ENCODE peak calls at places on chromosome 20, in six cellular contexts. T, Z, A, Q, P and S are unnamed samples. For H3K9me3, the result is how much of the 10 kb centered on the place peaks cover.

GRCh38 chr20:43843096-43843964 is 71.3 kb upstream of the TOX2 start:
- DNase-seq in T (no peak), A (no peak), Z (no peak), P (no peak), Q (no peak), S (no peak)

GRCh38 chr20:64063389-64064144 is 569 bp downstream of the TCEA2 start:
- DNase-seq in T (no peak), P (no peak), Q (no peak), Z (no peak), A (no peak), S (no peak)

GRCh38 chr20:407953-408842 is at the start of gene RBCK1:
- DNase-seq in Z (peak), A (peak), T (peak), P (peak), Q (peak), S (peak)

GRCh38 chr20:50287512-50287911 is 96.9 kb downstream of the CEBPB start:
- DNase-seq in A (no peak), P (peak), T (no peak), Z (no peak), Q (no peak), S (no peak)

GRCh38 chr20:49391404-49392245 is 90.8 kb downstream of the KCNB1 start:
- DNase-seq in P (no peak), Q (no peak), A (no peak), Z (no peak), T (no peak), S (no peak)

GRCh38 chr20:37535443-37536132 is 7.9 kb upstream of the BLCAP start:
- DNase-seq in P (no peak), Z (no peak), Q (no peak), A (no peak), T (no peak), S (no peak)

GRCh38 chr20:15045246-15045645 is 707.8 kb upstream of the FLRT3 start:
- DNase-seq in Q (no peak), P (no peak), A (no peak), Z (peak), T (no peak), S (no peak)

GRCh38 chr20:53622247-53623114 is 28.8 kb upstream of the ZNF217 start:
- DNase-seq in Z (no peak), Q (peak), T (no peak), A (no peak), P (no peak), S (no peak)

GRCh38 chr20:18165553-18165952 is 27.9 kb downstream of the KAT14 start:
- DNase-seq in P (no peak), Q (no peak), A (no peak), T (no peak), Z (no peak), S (no peak)

GRCh38 chr20:16007978-16008377 is 565.3 kb downstream of the KIF16B start:
- DNase-seq in Z (no peak), Q (no peak), A (no peak), P (no peak), T (no peak), S (no peak)

GRCh38 chr20:59650418-59650817 is 46.1 kb downstream of the PHACTR3 start:
- DNase-seq in P (no peak), Z (no peak), T (no peak), A (no peak), Q (no peak), S (no peak)

GRCh38 chr20:58818585-58819285 is 32.0 kb downstream of the GNAS-AS1 start:
- DNase-seq in T (no peak), A (no peak), Q (no peak), Z (no peak), P (no peak), S (peak)

DNA sequence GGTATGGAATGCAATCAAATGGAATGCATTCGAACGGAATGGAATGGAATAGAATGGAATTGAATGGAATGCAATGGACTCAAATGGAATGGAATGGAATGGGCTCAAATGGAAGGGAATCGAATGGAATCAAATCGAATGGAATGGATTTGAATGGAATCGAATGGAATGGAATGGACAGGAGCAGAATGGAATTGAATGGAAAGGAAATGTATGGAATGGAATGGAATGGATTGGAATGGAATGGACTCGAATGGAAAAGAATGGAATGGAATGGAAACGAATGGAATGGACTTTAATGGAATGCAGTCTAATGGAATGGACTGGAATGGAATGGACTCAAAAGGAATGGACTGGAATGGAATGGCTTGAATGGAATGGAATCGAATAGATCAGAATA is 18.3 kb upstream of the DEFB115 start:
- DNase-seq in A (no peak), Z (no peak), T (no peak), Q (no peak), P (no peak), S (no peak)
- H3K9me3 ChIP-seq in A (half or more), Z (under half), T (under half), Q (half or more), P (half or more), S (under half)

GRCh38 chr20:9889270-9889981 is 50.5 kb upstream of the PAK5 start:
- DNase-seq in Q (no peak), P (no peak), T (no peak), A (no peak), Z (no peak), S (no peak)

GRCh38 chr20:9884666-9885065 is 45.8 kb upstream of the PAK5 start:
- DNase-seq in Q (no peak), A (no peak), P (no peak), Z (no peak), T (no peak), S (peak)

GRCh38 chr20:9878096-9878495 is 39.2 kb upstream of the PAK5 start:
- DNase-seq in T (no peak), Z (no peak), Q (no peak), P (no peak), A (no peak), S (no peak)

GRCh38 chr20:9886227-9886626 is 47.4 kb upstream of the PAK5 start:
- DNase-seq in P (no peak), Q (no peak), T (no peak), A (no peak), Z (no peak), S (no peak)

GRCh38 chr20:9884061-9884460 is 45.2 kb upstream of the PAK5 start:
- DNase-seq in Q (no peak), P (no peak), Z (no peak), T (no peak), A (no peak), S (no peak)
- TF ChIP-seq CTCF in Q (peak), P (no peak), Z (no peak), T (no peak), A (peak), S (no peak)

GRCh38 chr20:41306061-41306727 is 11.3 kb downstream of the ZHX3 start:
- DNase-seq in T (no peak), Z (no peak), A (no peak), Q (peak), P (no peak), S (no peak)

GRCh38 chr20:41309817-41310216 is 7.7 kb downstream of the ZHX3 start:
- DNase-seq in A (no peak), T (no peak), Q (no peak), P (no peak), Z (no peak), S (peak)

GRCh38 chr20:41307021-41307420 is 10.5 kb downstream of the ZHX3 start:
- DNase-seq in T (no peak), A (no peak), Q (no peak), Z (no peak), P (no peak), S (no peak)

GRCh38 chr20:41308290-41308691 is 9.2 kb downstream of the ZHX3 start:
- DNase-seq in P (no peak), T (no peak), Q (no peak), Z (no peak), A (no peak), S (peak)

DNA sequence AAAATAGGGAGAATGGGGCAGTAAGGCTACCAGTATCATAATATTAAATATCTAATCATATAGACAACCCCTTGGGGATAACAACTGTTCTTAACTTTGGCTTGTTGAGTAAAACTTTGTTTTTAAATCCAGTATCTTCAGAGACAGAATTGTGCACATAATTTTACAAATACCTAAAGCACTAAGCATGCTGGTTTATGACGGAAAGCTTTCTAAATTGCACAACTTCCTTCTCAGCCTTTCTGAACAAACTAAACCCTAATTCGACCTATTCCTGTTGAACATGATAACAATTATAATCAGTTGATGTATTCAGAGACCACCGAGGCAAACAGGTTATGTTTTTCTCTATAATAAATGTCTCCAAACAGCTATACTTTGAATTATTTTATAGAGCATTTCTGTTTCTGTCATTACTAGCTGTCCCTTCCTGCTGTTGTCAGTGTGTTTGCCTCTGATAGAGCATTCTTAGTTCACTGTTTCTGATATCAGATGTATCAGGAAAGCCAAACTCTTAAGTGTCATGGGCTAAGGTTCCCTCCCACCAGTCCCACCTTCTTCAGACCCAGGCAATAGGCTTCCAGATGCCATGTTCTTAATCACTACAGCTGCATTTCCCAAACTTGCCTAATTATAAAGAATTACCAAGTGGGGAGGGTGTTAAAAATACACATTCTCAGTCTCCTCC is 8.7 kb downstream of the ZHX3 start:
- DNase-seq in T (no peak), Q (no peak), Z (no peak), P (no peak), A (no peak), S (peak)
- H3K4me3 ChIP-seq in T (no peak), Q (no peak), Z (no peak), P (no peak), A (no peak), S (no peak)

GRCh38 chr20:46456255-46457028 is 50.0 kb upstream of the ELMO2 start:
- DNase-seq in Q (no peak), Z (no peak), A (no peak), T (no peak), P (no peak), S (no peak)
- H3K9me3 ChIP-seq in Q (under half), Z (under half), A (under half), T (under half), P (under half), S (under half)

GRCh38 chr20:62702886-62703852 is 5.5 kb upstream of the NTSR1 start:
- DNase-seq in Q (no peak), P (no peak), T (no peak), Z (no peak), A (peak), S (peak)
- TF ChIP-seq CTCF in Q (no peak), P (no peak), T (no peak), Z (no peak), A (peak), S (peak)

DNA sequence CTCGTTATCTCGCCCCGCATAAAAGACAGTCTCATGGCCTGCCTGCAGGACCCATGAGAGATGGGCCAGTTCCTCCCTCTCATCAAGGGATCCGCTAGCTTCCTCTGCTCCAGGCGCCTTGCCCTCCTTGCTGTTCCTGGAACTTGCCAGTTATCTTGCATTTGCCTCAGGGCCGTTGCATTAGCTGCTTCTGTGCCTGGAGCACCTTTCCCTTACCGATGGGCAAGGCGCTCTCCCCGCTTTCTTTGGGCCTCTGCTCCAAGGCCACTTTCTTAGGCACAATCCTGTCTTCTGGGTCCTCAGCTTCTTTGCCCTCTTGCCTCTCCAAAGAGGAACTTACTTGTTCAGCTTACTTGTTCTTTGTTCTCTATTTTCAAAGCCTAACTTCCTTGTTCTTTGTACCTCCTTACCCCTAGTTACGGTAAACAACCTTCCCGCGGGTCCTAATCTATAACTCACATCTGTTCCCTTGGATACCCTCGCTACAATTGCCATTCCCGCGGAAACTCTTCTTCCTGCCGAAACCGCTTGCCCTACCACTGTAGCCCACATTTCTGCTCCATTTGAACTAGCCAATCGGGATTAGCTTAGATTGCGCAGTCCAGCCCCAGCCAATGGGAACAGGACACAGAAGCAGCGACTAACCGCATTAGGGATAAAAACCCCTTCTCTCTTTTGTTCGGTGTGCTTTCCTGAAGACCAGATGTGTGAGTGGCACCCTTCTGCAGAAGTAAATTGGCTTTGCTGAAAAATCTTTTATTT is 887 bp upstream of the NSFL1C start:
- DNase-seq in A (no peak), P (no peak), Z (peak), T (no peak), Q (no peak), S (no peak)
- H3K4me3 ChIP-seq in A (peak), P (peak), Z (peak), T (peak), Q (peak), S (no peak)